ENCODE peak calls at places on chromosomes 1 and 21, in seven cellular contexts. One of them, this sample, is unnamed.

GRCh38 chr21:45482899-45483821 is 59.1 kb downstream of the SLC19A1 start:
- DNase-seq in trophoblast cell: no peak
- DNase-seq in mesenchymal stem cell: no peak
- DNase-seq in neuronal stem cell: no peak
- DNase-seq in H1: no peak
- DNase-seq in mesendoderm: no peak
- DNase-seq in IMR-90: no peak
- DNase-seq in this sample: no peak

GRCh38 chr1:33007190-33008050 is 29.3 kb downstream of the AK2 start:
- DNase-seq in IMR-90: peak; percentile 94
- DNase-seq in H1: no peak
- DNase-seq in neuronal stem cell: no peak
- DNase-seq in trophoblast cell: peak; percentile 89
- DNase-seq in mesenchymal stem cell: peak; percentile 88
- DNase-seq in mesendoderm: peak; percentile 82
- DNase-seq in this sample: no peak

GRCh38 chr1:62285984-62286481 is 33.2 kb downstream of the KANK4 start:
- DNase-seq in mesenchymal stem cell: no peak
- DNase-seq in neuronal stem cell: no peak
- DNase-seq in H1: no peak
- DNase-seq in trophoblast cell: no peak
- DNase-seq in mesendoderm: peak; percentile 71
- DNase-seq in IMR-90: no peak
- DNase-seq in this sample: peak; percentile 69

GRCh38 chr1:6471086-6471841 is 5.3 kb upstream of the TNFRSF25 start:
- DNase-seq in mesendoderm: no peak
- DNase-seq in trophoblast cell: peak; percentile 73
- DNase-seq in H1: peak; percentile 87
- DNase-seq in IMR-90: no peak
- DNase-seq in mesenchymal stem cell: no peak
- DNase-seq in neuronal stem cell: no peak
- DNase-seq in this sample: peak; percentile 89

GRCh38 chr1:32886012-32886827 is at the start of gene HPCA:
- DNase-seq in neuronal stem cell: peak; percentile 88
- DNase-seq in trophoblast cell: peak; percentile 53
- DNase-seq in H1: peak; percentile 99
- DNase-seq in IMR-90: peak; percentile 48
- DNase-seq in mesenchymal stem cell: peak; percentile 71
- DNase-seq in mesendoderm: peak; percentile 75
- DNase-seq in this sample: peak; percentile 84

GRCh38 chr21:38955495-38955894 is 149.8 kb downstream of the ETS2 start:
- DNase-seq in H1: no peak
- DNase-seq in trophoblast cell: no peak
- DNase-seq in IMR-90: peak; percentile 77
- DNase-seq in neuronal stem cell: no peak
- DNase-seq in mesendoderm: no peak
- DNase-seq in mesenchymal stem cell: peak; percentile 59
- DNase-seq in this sample: no peak

GRCh38 chr1:164662462-164662861 is 103.5 kb downstream of the PBX1 start:
- DNase-seq in neuronal stem cell: no peak
- DNase-seq in mesendoderm: peak; percentile 56
- DNase-seq in IMR-90: no peak
- DNase-seq in trophoblast cell: no peak
- DNase-seq in mesenchymal stem cell: no peak
- DNase-seq in H1: no peak
- DNase-seq in this sample: no peak

GRCh38 chr1:2903226-2903625 is 101.7 kb upstream of the TTC34 start:
- DNase-seq in trophoblast cell: no peak
- DNase-seq in IMR-90: no peak
- DNase-seq in neuronal stem cell: no peak
- DNase-seq in mesendoderm: no peak
- DNase-seq in H1: no peak
- DNase-seq in mesenchymal stem cell: no peak
- DNase-seq in this sample: no peak

GRCh38 chr21:45867041-45867630 is 114.4 kb upstream of the COL6A1 start:
- DNase-seq in IMR-90: no peak
- DNase-seq in mesendoderm: no peak
- DNase-seq in neuronal stem cell: no peak
- DNase-seq in trophoblast cell: no peak
- DNase-seq in H1: no peak
- DNase-seq in mesenchymal stem cell: no peak
- DNase-seq in this sample: no peak

GRCh38 chr1:58409826-58410225 is 136.7 kb downstream of the OMA1 start:
- DNase-seq in mesenchymal stem cell: no peak
- DNase-seq in IMR-90: peak; percentile 27
- DNase-seq in neuronal stem cell: peak; percentile 26
- DNase-seq in H1: no peak
- DNase-seq in trophoblast cell: no peak
- DNase-seq in mesendoderm: no peak
- DNase-seq in this sample: no peak

GRCh38 chr1:41440321-41441090 is 44.0 kb downstream of the EDN2 start:
- DNase-seq in trophoblast cell: no peak
- DNase-seq in H1: no peak
- DNase-seq in mesenchymal stem cell: no peak
- DNase-seq in neuronal stem cell: no peak
- DNase-seq in mesendoderm: no peak
- DNase-seq in IMR-90: no peak
- DNase-seq in this sample: no peak

GRCh38 chr21:44985441-44986401 is 45.9 kb downstream of the SLX9 start:
- DNase-seq in H1: no peak
- DNase-seq in neuronal stem cell: no peak
- DNase-seq in mesendoderm: no peak
- DNase-seq in IMR-90: no peak
- DNase-seq in trophoblast cell: no peak
- DNase-seq in mesenchymal stem cell: no peak
- DNase-seq in this sample: no peak

GRCh38 chr1:30512922-30513265 is 210.5 kb downstream of the MATN1 start:
- DNase-seq in neuronal stem cell: no peak
- DNase-seq in mesenchymal stem cell: no peak
- DNase-seq in mesendoderm: no peak
- DNase-seq in trophoblast cell: no peak
- DNase-seq in H1: no peak
- DNase-seq in IMR-90: no peak
- DNase-seq in this sample: peak; percentile 20

GRCh38 chr1:48222501-48223242 is at the start of gene SLC5A9:
- DNase-seq in H1: no peak
- DNase-seq in mesendoderm: no peak
- DNase-seq in trophoblast cell: no peak
- DNase-seq in neuronal stem cell: no peak
- DNase-seq in mesenchymal stem cell: no peak
- DNase-seq in IMR-90: no peak
- DNase-seq in this sample: no peak

GRCh38 chr1:18201997-18202719 is 94.6 kb downstream of the IGSF21 start:
- DNase-seq in H1: no peak
- DNase-seq in neuronal stem cell: no peak
- DNase-seq in trophoblast cell: no peak
- DNase-seq in mesendoderm: no peak
- DNase-seq in mesenchymal stem cell: no peak
- DNase-seq in IMR-90: no peak
- DNase-seq in this sample: no peak

GRCh38 chr1:81073580-81073979 is 727.2 kb upstream of the ADGRL2 start:
- DNase-seq in mesendoderm: no peak
- DNase-seq in trophoblast cell: no peak
- DNase-seq in mesenchymal stem cell: no peak
- DNase-seq in neuronal stem cell: no peak
- DNase-seq in H1: no peak
- DNase-seq in IMR-90: no peak
- DNase-seq in this sample: no peak

GRCh38 chr1:230366504-230366915 is 59.6 kb downstream of the PGBD5 start:
- DNase-seq in mesenchymal stem cell: no peak
- DNase-seq in trophoblast cell: no peak
- DNase-seq in neuronal stem cell: no peak
- DNase-seq in IMR-90: no peak
- DNase-seq in H1: no peak
- DNase-seq in mesendoderm: no peak
- DNase-seq in this sample: no peak

GRCh38 chr1:50976890-50977574 is 7.0 kb downstream of the CDKN2C start:
- DNase-seq in IMR-90: peak; percentile 39
- DNase-seq in mesendoderm: peak; percentile 57
- DNase-seq in H1: peak; percentile 53
- DNase-seq in neuronal stem cell: no peak
- DNase-seq in trophoblast cell: no peak
- DNase-seq in mesenchymal stem cell: peak; percentile 49
- DNase-seq in this sample: peak; percentile 40

GRCh38 chr1:2253036-2253796 is 25.1 kb downstream of the SKI start:
- DNase-seq in mesenchymal stem cell: no peak
- DNase-seq in mesendoderm: no peak
- DNase-seq in trophoblast cell: no peak
- DNase-seq in neuronal stem cell: no peak
- DNase-seq in IMR-90: no peak
- DNase-seq in H1: no peak
- DNase-seq in this sample: no peak

DNA sequence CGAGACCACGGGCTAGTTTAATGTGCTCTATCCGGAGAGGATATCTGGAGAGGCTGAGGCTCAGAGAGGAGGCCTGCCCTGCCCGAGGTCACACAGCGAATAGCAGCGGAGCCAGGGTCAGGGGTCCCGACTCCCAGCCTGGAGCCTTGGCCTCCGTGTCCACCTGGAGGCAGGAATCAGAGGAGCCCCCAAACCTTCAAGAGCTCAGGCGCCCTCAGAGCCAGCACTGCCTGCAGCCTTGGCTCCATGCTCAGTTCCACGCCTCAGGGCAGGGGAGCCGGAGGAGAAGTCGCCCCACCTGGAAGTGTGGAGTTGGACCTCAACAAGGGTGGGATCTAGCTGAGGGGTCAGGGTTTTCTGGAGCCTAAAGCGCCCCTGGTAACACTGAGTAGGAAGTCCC is 2.0 kb upstream of the ASCL5 start:
- DNase-seq in trophoblast cell: no peak
- DNase-seq in neuronal stem cell: no peak
- DNase-seq in mesendoderm: no peak
- DNase-seq in H1: no peak
- DNase-seq in mesenchymal stem cell: no peak
- DNase-seq in IMR-90: no peak
- DNase-seq in this sample: no peak
- H2AK5ac ChIP-seq in trophoblast cell: no peak overlapping the region
- H2AK5ac ChIP-seq in neuronal stem cell: no peak overlapping the region
- H2AK5ac ChIP-seq in mesendoderm: no peak overlapping the region
- H2AK5ac ChIP-seq in H1: no peak overlapping the region
- H2AK5ac ChIP-seq in mesenchymal stem cell: no peak overlapping the region
- H2AK5ac ChIP-seq in IMR-90: no peak overlapping the region
- H2AK5ac ChIP-seq in this sample: no peak overlapping the region

DNA sequence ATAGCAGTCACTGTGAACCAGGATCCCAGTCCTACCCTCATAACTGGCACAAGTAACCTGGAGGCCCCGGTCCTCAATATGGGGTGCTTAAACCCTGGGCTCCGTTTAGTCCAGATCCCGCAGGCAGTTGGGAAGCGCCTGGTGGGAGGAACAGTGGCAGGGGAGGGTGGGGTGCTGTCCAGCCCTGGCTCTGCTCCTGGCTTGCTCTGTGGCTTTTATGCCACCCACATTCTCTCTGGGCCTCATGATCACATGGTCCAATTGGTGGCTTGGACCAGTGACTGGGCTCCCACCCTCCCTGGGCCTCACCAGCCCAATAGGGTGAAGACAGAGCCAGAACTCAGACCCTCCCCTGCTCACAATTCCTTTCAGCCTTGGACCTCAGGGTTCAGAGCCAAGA is 2.9 kb downstream of the CD164L2 start:
- DNase-seq in mesenchymal stem cell: no peak
- DNase-seq in neuronal stem cell: no peak
- DNase-seq in trophoblast cell: no peak
- DNase-seq in H1: no peak
- DNase-seq in mesendoderm: no peak
- DNase-seq in IMR-90: no peak
- DNase-seq in this sample: no peak
- H3K4me1 ChIP-seq in mesenchymal stem cell: peaks cover 5% of the 10 kb centered on the region
- H3K4me1 ChIP-seq in neuronal stem cell: peaks cover 5% of the 10 kb centered on the region
- H3K4me1 ChIP-seq in trophoblast cell: peaks cover 3% of the 10 kb centered on the region
- H3K4me1 ChIP-seq in H1: no peaks in the 10 kb centered on the region
- H3K4me1 ChIP-seq in mesendoderm: no peaks in the 10 kb centered on the region
- H3K4me1 ChIP-seq in IMR-90: no peaks in the 10 kb centered on the region
- H3K4me1 ChIP-seq in this sample: no peaks in the 10 kb centered on the region

GRCh38 chr1:10777749-10778574 is 18.5 kb downstream of the CASZ1 start:
- DNase-seq in trophoblast cell: no peak
- DNase-seq in IMR-90: no peak
- DNase-seq in mesenchymal stem cell: no peak
- DNase-seq in H1: no peak
- DNase-seq in neuronal stem cell: no peak
- DNase-seq in mesendoderm: no peak
- DNase-seq in this sample: no peak

GRCh38 chr1:10779841-10780240 is 16.6 kb downstream of the CASZ1 start:
- DNase-seq in H1: no peak
- DNase-seq in mesendoderm: no peak
- DNase-seq in trophoblast cell: no peak
- DNase-seq in IMR-90: no peak
- DNase-seq in mesenchymal stem cell: no peak
- DNase-seq in neuronal stem cell: no peak
- DNase-seq in this sample: no peak

GRCh38 chr1:10779201-10779600 is 17.2 kb downstream of the CASZ1 start:
- DNase-seq in neuronal stem cell: no peak
- DNase-seq in H1: no peak
- DNase-seq in mesendoderm: no peak
- DNase-seq in trophoblast cell: no peak
- DNase-seq in mesenchymal stem cell: no peak
- DNase-seq in IMR-90: no peak
- DNase-seq in this sample: no peak

GRCh38 chr1:10776206-10776905 is 20.1 kb downstream of the CASZ1 start:
- DNase-seq in H1: no peak
- DNase-seq in mesendoderm: no peak
- DNase-seq in mesenchymal stem cell: no peak
- DNase-seq in neuronal stem cell: no peak
- DNase-seq in IMR-90: no peak
- DNase-seq in trophoblast cell: no peak
- DNase-seq in this sample: no peak

GRCh38 chr1:10778640-10779039 is 17.8 kb downstream of the CASZ1 start:
- DNase-seq in H1: no peak
- DNase-seq in IMR-90: no peak
- DNase-seq in mesendoderm: no peak
- DNase-seq in trophoblast cell: no peak
- DNase-seq in neuronal stem cell: no peak
- DNase-seq in mesenchymal stem cell: no peak
- DNase-seq in this sample: no peak
- H2BK120ac ChIP-seq in H1: no peak overlapping the region
- H2BK120ac ChIP-seq in IMR-90: no peak overlapping the region
- H2BK120ac ChIP-seq in mesendoderm: no peak overlapping the region
- H2BK120ac ChIP-seq in trophoblast cell: no peak overlapping the region
- H2BK120ac ChIP-seq in neuronal stem cell: no peak overlapping the region
- H2BK120ac ChIP-seq in mesenchymal stem cell: no peak overlapping the region
- H2BK120ac ChIP-seq in this sample: no peak overlapping the region

GRCh38 chr1:180787628-180788307 is 124.9 kb upstream of the KIAA1614 start:
- DNase-seq in neuronal stem cell: no peak
- DNase-seq in H1: no peak
- DNase-seq in mesendoderm: no peak
- DNase-seq in IMR-90: no peak
- DNase-seq in trophoblast cell: no peak
- DNase-seq in mesenchymal stem cell: no peak
- DNase-seq in this sample: no peak

GRCh38 chr1:180791806-180792205 is 120.9 kb upstream of the KIAA1614 start:
- DNase-seq in H1: no peak
- DNase-seq in mesendoderm: no peak
- DNase-seq in IMR-90: peak; percentile 17
- DNase-seq in trophoblast cell: no peak
- DNase-seq in neuronal stem cell: no peak
- DNase-seq in mesenchymal stem cell: no peak
- DNase-seq in this sample: no peak

GRCh38 chr1:180786633-180787032 is 126.1 kb upstream of the KIAA1614 start:
- DNase-seq in IMR-90: no peak
- DNase-seq in H1: no peak
- DNase-seq in mesendoderm: peak; percentile 31
- DNase-seq in mesenchymal stem cell: no peak
- DNase-seq in neuronal stem cell: no peak
- DNase-seq in trophoblast cell: no peak
- DNase-seq in this sample: no peak

GRCh38 chr1:180785887-180786286 is 126.8 kb upstream of the KIAA1614 start:
- DNase-seq in H1: no peak
- DNase-seq in mesendoderm: no peak
- DNase-seq in trophoblast cell: no peak
- DNase-seq in mesenchymal stem cell: no peak
- DNase-seq in IMR-90: no peak
- DNase-seq in neuronal stem cell: no peak
- DNase-seq in this sample: no peak

GRCh38 chr1:180789460-180789859 is 123.2 kb upstream of the KIAA1614 start:
- DNase-seq in neuronal stem cell: no peak
- DNase-seq in mesenchymal stem cell: no peak
- DNase-seq in IMR-90: no peak
- DNase-seq in mesendoderm: no peak
- DNase-seq in trophoblast cell: no peak
- DNase-seq in H1: no peak
- DNase-seq in this sample: no peak
- H2AK5ac ChIP-seq in neuronal stem cell: no peak overlapping the region
- H2AK5ac ChIP-seq in mesenchymal stem cell: no peak overlapping the region
- H2AK5ac ChIP-seq in IMR-90: no peak overlapping the region
- H2AK5ac ChIP-seq in mesendoderm: no peak overlapping the region
- H2AK5ac ChIP-seq in trophoblast cell: no peak overlapping the region
- H2AK5ac ChIP-seq in H1: no peak overlapping the region
- H2AK5ac ChIP-seq in this sample: no peak overlapping the region

This sample was measured in H9.